ENCODE peak calls at places on chromosomes 11 and 22, in ten cellular contexts. One of them, this sample, is unnamed.
A peak's percentile ranks its signal among the peaks of the same experiment; 100 is the strongest.

GRCh38 chr22:31077681-31078080 is 3.4 kb upstream of the SMTN start:
- DNase-seq in BJ: no peak
- DNase-seq in activated naive CD4-positive, alpha-beta T cell treated with Interleukin-2 at 50 U/mL for 16 hours: no peak
- DNase-seq in stimulated activated CD8-positive, alpha-beta memory T cell treated with anti-CD3 and anti-CD28 coated beads, Interleukin-4, amount 100 ng/mL, for 1 hour: no peak
- DNase-seq in heart left ventricle: no peak
- DNase-seq in NCI-H2081: no peak
- DNase-seq in NCI-H1105 treated with DMSO at 0.1 percent for 48 hours: no peak
- DNase-seq in dorsolateral prefrontal cortex: no peak
- DNase-seq in GM12865: no peak
- DNase-seq in DMS53: peak; percentile 57
- DNase-seq in this sample: no peak

GRCh38 chr11:16604784-16605439 is 133.5 kb upstream of the C11orf58 start:
- DNase-seq in BJ: no peak
- DNase-seq in activated naive CD4-positive, alpha-beta T cell treated with Interleukin-2 at 50 U/mL for 16 hours: no peak
- DNase-seq in stimulated activated CD8-positive, alpha-beta memory T cell treated with anti-CD3 and anti-CD28 coated beads, Interleukin-4, amount 100 ng/mL, for 1 hour: no peak
- DNase-seq in heart left ventricle: peak; percentile 80
- DNase-seq in NCI-H2081: peak; percentile 11
- DNase-seq in NCI-H1105 treated with DMSO at 0.1 percent for 48 hours: peak; percentile 35
- DNase-seq in dorsolateral prefrontal cortex: no peak
- DNase-seq in GM12865: no peak
- DNase-seq in DMS53: peak; percentile 86
- DNase-seq in this sample: peak; percentile 27

GRCh38 chr11:16606784-16607674 is 131.4 kb upstream of the C11orf58 start:
- DNase-seq in BJ: no peak
- DNase-seq in activated naive CD4-positive, alpha-beta T cell treated with Interleukin-2 at 50 U/mL for 16 hours: no peak
- DNase-seq in stimulated activated CD8-positive, alpha-beta memory T cell treated with anti-CD3 and anti-CD28 coated beads, Interleukin-4, amount 100 ng/mL, for 1 hour: no peak
- DNase-seq in heart left ventricle: peak; percentile 76
- DNase-seq in NCI-H2081: no peak
- DNase-seq in NCI-H1105 treated with DMSO at 0.1 percent for 48 hours: peak; percentile 69
- DNase-seq in dorsolateral prefrontal cortex: no peak
- DNase-seq in GM12865: no peak
- DNase-seq in DMS53: peak; percentile 71
- DNase-seq in this sample: peak; percentile 59

GRCh38 chr22:37870273-37870672 is 21.1 kb downstream of the EIF3L start:
- DNase-seq in BJ: no peak
- DNase-seq in activated naive CD4-positive, alpha-beta T cell treated with Interleukin-2 at 50 U/mL for 16 hours: no peak
- DNase-seq in stimulated activated CD8-positive, alpha-beta memory T cell treated with anti-CD3 and anti-CD28 coated beads, Interleukin-4, amount 100 ng/mL, for 1 hour: no peak
- DNase-seq in heart left ventricle: no peak
- DNase-seq in NCI-H2081: no peak
- DNase-seq in NCI-H1105 treated with DMSO at 0.1 percent for 48 hours: no peak
- DNase-seq in dorsolateral prefrontal cortex: no peak
- DNase-seq in GM12865: no peak
- DNase-seq in DMS53: peak; percentile 87
- DNase-seq in this sample: no peak

GRCh38 chr11:113504071-113504470 is 28.9 kb upstream of the DRD2 start:
- DNase-seq in BJ: no peak
- DNase-seq in activated naive CD4-positive, alpha-beta T cell treated with Interleukin-2 at 50 U/mL for 16 hours: no peak
- DNase-seq in stimulated activated CD8-positive, alpha-beta memory T cell treated with anti-CD3 and anti-CD28 coated beads, Interleukin-4, amount 100 ng/mL, for 1 hour: no peak
- DNase-seq in heart left ventricle: no peak
- DNase-seq in NCI-H2081: no peak
- DNase-seq in NCI-H1105 treated with DMSO at 0.1 percent for 48 hours: no peak
- DNase-seq in dorsolateral prefrontal cortex: no peak
- DNase-seq in GM12865: no peak
- DNase-seq in DMS53: no peak
- DNase-seq in this sample: no peak

GRCh38 chr11:10872097-10872496 is 14.2 kb upstream of the ZBED5 start:
- DNase-seq in BJ: no peak
- DNase-seq in activated naive CD4-positive, alpha-beta T cell treated with Interleukin-2 at 50 U/mL for 16 hours: no peak
- DNase-seq in stimulated activated CD8-positive, alpha-beta memory T cell treated with anti-CD3 and anti-CD28 coated beads, Interleukin-4, amount 100 ng/mL, for 1 hour: no peak
- DNase-seq in heart left ventricle: no peak
- DNase-seq in NCI-H2081: no peak
- DNase-seq in NCI-H1105 treated with DMSO at 0.1 percent for 48 hours: no peak
- DNase-seq in dorsolateral prefrontal cortex: no peak
- DNase-seq in GM12865: no peak
- DNase-seq in DMS53: no peak
- DNase-seq in this sample: no peak

GRCh38 chr22:29727248-29727551 is 7.4 kb downstream of the CABP7 start:
- DNase-seq in BJ: no peak
- DNase-seq in activated naive CD4-positive, alpha-beta T cell treated with Interleukin-2 at 50 U/mL for 16 hours: no peak
- DNase-seq in stimulated activated CD8-positive, alpha-beta memory T cell treated with anti-CD3 and anti-CD28 coated beads, Interleukin-4, amount 100 ng/mL, for 1 hour: no peak
- DNase-seq in heart left ventricle: peak; percentile 47
- DNase-seq in NCI-H2081: no peak
- DNase-seq in NCI-H1105 treated with DMSO at 0.1 percent for 48 hours: no peak
- DNase-seq in dorsolateral prefrontal cortex: no peak
- DNase-seq in GM12865: peak; percentile 20
- DNase-seq in DMS53: peak; percentile 20
- DNase-seq in this sample: no peak

GRCh38 chr11:118635642-118636041 is 28.2 kb downstream of the PHLDB1 start:
- DNase-seq in BJ: no peak
- DNase-seq in activated naive CD4-positive, alpha-beta T cell treated with Interleukin-2 at 50 U/mL for 16 hours: no peak
- DNase-seq in stimulated activated CD8-positive, alpha-beta memory T cell treated with anti-CD3 and anti-CD28 coated beads, Interleukin-4, amount 100 ng/mL, for 1 hour: no peak
- DNase-seq in heart left ventricle: no peak
- DNase-seq in NCI-H2081: no peak
- DNase-seq in NCI-H1105 treated with DMSO at 0.1 percent for 48 hours: peak; percentile 70
- DNase-seq in dorsolateral prefrontal cortex: no peak
- DNase-seq in GM12865: no peak
- DNase-seq in DMS53: no peak
- DNase-seq in this sample: no peak

GRCh38 chr11:103877221-103877620 is 159.2 kb upstream of the DDI1 start:
- DNase-seq in BJ: no peak
- DNase-seq in activated naive CD4-positive, alpha-beta T cell treated with Interleukin-2 at 50 U/mL for 16 hours: no peak
- DNase-seq in stimulated activated CD8-positive, alpha-beta memory T cell treated with anti-CD3 and anti-CD28 coated beads, Interleukin-4, amount 100 ng/mL, for 1 hour: no peak
- DNase-seq in heart left ventricle: no peak
- DNase-seq in NCI-H2081: no peak
- DNase-seq in NCI-H1105 treated with DMSO at 0.1 percent for 48 hours: no peak
- DNase-seq in dorsolateral prefrontal cortex: peak; percentile 13
- DNase-seq in GM12865: peak; percentile 19
- DNase-seq in DMS53: peak; percentile 67
- DNase-seq in this sample: no peak